ENCODE peak calls at places on chromosomes 1 and 21, in nine cellular contexts. One of them, this sample, is unnamed.

GRCh38 chr1:228154021-228154684 is 4.4 kb downstream of the GJC2 start:
- DNase-seq in fibroblast of lung: no peak
- DNase-seq in endothelial cell of umbilical vein: no peak
- DNase-seq in A549: no peak
- DNase-seq in Panc1: no peak
- DNase-seq in heart right ventricle: no peak
- DNase-seq in H9: no peak
- DNase-seq in lower lobe of right lung: peak; percentile 32
- DNase-seq in left ventricle myocardium inferior: peak; percentile 6
- DNase-seq in this sample: no peak

GRCh38 chr1:179761296-179761695 is 18.2 kb downstream of the FAM163A start:
- DNase-seq in fibroblast of lung: no peak
- DNase-seq in endothelial cell of umbilical vein: no peak
- DNase-seq in A549: no peak
- DNase-seq in Panc1: no peak
- DNase-seq in heart right ventricle: no peak
- DNase-seq in H9: no peak
- DNase-seq in lower lobe of right lung: no peak
- DNase-seq in left ventricle myocardium inferior: no peak
- DNase-seq in this sample: no peak

GRCh38 chr1:177270863-177271262 is 100.1 kb downstream of the BRINP2 start:
- DNase-seq in fibroblast of lung: no peak
- DNase-seq in endothelial cell of umbilical vein: no peak
- DNase-seq in A549: no peak
- DNase-seq in Panc1: no peak
- DNase-seq in heart right ventricle: no peak
- DNase-seq in H9: no peak
- DNase-seq in lower lobe of right lung: no peak
- DNase-seq in left ventricle myocardium inferior: no peak
- DNase-seq in this sample: no peak

GRCh38 chr1:96598416-96599168 is 123.0 kb upstream of the PTBP2 start:
- DNase-seq in fibroblast of lung: peak; percentile 87
- DNase-seq in endothelial cell of umbilical vein: no peak
- DNase-seq in A549: no peak
- DNase-seq in Panc1: no peak
- DNase-seq in heart right ventricle: no peak
- DNase-seq in H9: no peak
- DNase-seq in lower lobe of right lung: no peak
- DNase-seq in left ventricle myocardium inferior: no peak
- DNase-seq in this sample: no peak

GRCh38 chr1:117607471-117607870 is 1.6 kb downstream of the TENT5C start:
- DNase-seq in fibroblast of lung: no peak
- DNase-seq in endothelial cell of umbilical vein: no peak
- DNase-seq in A549: no peak
- DNase-seq in Panc1: no peak
- DNase-seq in heart right ventricle: no peak
- DNase-seq in H9: no peak
- DNase-seq in lower lobe of right lung: no peak
- DNase-seq in left ventricle myocardium inferior: no peak
- DNase-seq in this sample: no peak

GRCh38 chr21:15494481-15494880 is 235.3 kb upstream of the USP25 start:
- DNase-seq in fibroblast of lung: no peak
- DNase-seq in endothelial cell of umbilical vein: no peak
- DNase-seq in A549: no peak
- DNase-seq in Panc1: no peak
- DNase-seq in heart right ventricle: no peak
- DNase-seq in H9: no peak
- DNase-seq in lower lobe of right lung: no peak
- DNase-seq in left ventricle myocardium inferior: no peak
- DNase-seq in this sample: no peak

GRCh38 chr1:47646676-47647075 is 208.8 kb downstream of the FOXD2 start:
- DNase-seq in fibroblast of lung: no peak
- DNase-seq in endothelial cell of umbilical vein: no peak
- DNase-seq in A549: no peak
- DNase-seq in Panc1: no peak
- DNase-seq in heart right ventricle: no peak
- DNase-seq in H9: no peak
- DNase-seq in lower lobe of right lung: no peak
- DNase-seq in left ventricle myocardium inferior: no peak
- DNase-seq in this sample: no peak

GRCh38 chr21:44792653-44793052 is 9.0 kb downstream of the UBE2G2 start:
- DNase-seq in fibroblast of lung: no peak
- DNase-seq in endothelial cell of umbilical vein: no peak
- DNase-seq in A549: no peak
- DNase-seq in Panc1: no peak
- DNase-seq in heart right ventricle: no peak
- DNase-seq in H9: no peak
- DNase-seq in lower lobe of right lung: no peak
- DNase-seq in left ventricle myocardium inferior: no peak
- DNase-seq in this sample: no peak

GRCh38 chr1:172497230-172497629 is 35.7 kb upstream of the SUCO start:
- DNase-seq in fibroblast of lung: no peak
- DNase-seq in endothelial cell of umbilical vein: no peak
- DNase-seq in A549: peak; percentile 3
- DNase-seq in Panc1: no peak
- DNase-seq in heart right ventricle: peak; percentile 4
- DNase-seq in H9: peak; percentile 62
- DNase-seq in lower lobe of right lung: peak; percentile 45
- DNase-seq in left ventricle myocardium inferior: no peak
- DNase-seq in this sample: no peak

GRCh38 chr1:153790996-153791855 is 16.0 kb downstream of the SLC27A3 start:
- DNase-seq in fibroblast of lung: peak; percentile 99
- DNase-seq in endothelial cell of umbilical vein: no peak
- DNase-seq in A549: no peak
- DNase-seq in Panc1: no peak
- DNase-seq in heart right ventricle: no peak
- DNase-seq in H9: no peak
- DNase-seq in lower lobe of right lung: peak; percentile 78
- DNase-seq in left ventricle myocardium inferior: no peak
- DNase-seq in this sample: no peak

GRCh38 chr1:65065535-65066378 is 82.2 kb upstream of the AK4 start:
- DNase-seq in fibroblast of lung: no peak
- DNase-seq in endothelial cell of umbilical vein: peak; percentile 36
- DNase-seq in A549: peak; percentile 12
- DNase-seq in Panc1: no peak
- DNase-seq in heart right ventricle: peak; percentile 53
- DNase-seq in H9: peak; percentile 84
- DNase-seq in lower lobe of right lung: peak; percentile 55
- DNase-seq in left ventricle myocardium inferior: peak; percentile 44
- DNase-seq in this sample: no peak

GRCh38 chr1:27600500-27601175 is 3.3 kb downstream of the AHDC1 start:
- DNase-seq in fibroblast of lung: no peak
- DNase-seq in endothelial cell of umbilical vein: peak; percentile 51
- DNase-seq in A549: no peak
- DNase-seq in Panc1: no peak
- DNase-seq in heart right ventricle: no peak
- DNase-seq in H9: peak; percentile 85
- DNase-seq in lower lobe of right lung: no peak
- DNase-seq in left ventricle myocardium inferior: no peak
- DNase-seq in this sample: no peak

GRCh38 chr1:214602764-214603657 is at the start of gene CENPF:
- DNase-seq in fibroblast of lung: peak; percentile 99
- DNase-seq in endothelial cell of umbilical vein: peak; percentile 99
- DNase-seq in A549: peak; percentile 97
- DNase-seq in Panc1: peak; percentile 98
- DNase-seq in heart right ventricle: peak; percentile 95
- DNase-seq in H9: peak; percentile 99
- DNase-seq in lower lobe of right lung: peak; percentile 96
- DNase-seq in left ventricle myocardium inferior: peak; percentile 96
- DNase-seq in this sample: peak; percentile 67
- TF ChIP-seq CTCF in fibroblast of lung: peak; percentile 30
- TF ChIP-seq CTCF in endothelial cell of umbilical vein: peak; percentile 30
- TF ChIP-seq CTCF in A549: no peak
- TF ChIP-seq CTCF in Panc1: no peak
- TF ChIP-seq CTCF in heart right ventricle: peak; percentile 55
- TF ChIP-seq CTCF in H9: peak; percentile 29
- TF ChIP-seq CTCF in lower lobe of right lung: peak; percentile 47
- TF ChIP-seq CTCF in left ventricle myocardium inferior: peak; percentile 55
- TF ChIP-seq CTCF in this sample: no peak

DNA sequence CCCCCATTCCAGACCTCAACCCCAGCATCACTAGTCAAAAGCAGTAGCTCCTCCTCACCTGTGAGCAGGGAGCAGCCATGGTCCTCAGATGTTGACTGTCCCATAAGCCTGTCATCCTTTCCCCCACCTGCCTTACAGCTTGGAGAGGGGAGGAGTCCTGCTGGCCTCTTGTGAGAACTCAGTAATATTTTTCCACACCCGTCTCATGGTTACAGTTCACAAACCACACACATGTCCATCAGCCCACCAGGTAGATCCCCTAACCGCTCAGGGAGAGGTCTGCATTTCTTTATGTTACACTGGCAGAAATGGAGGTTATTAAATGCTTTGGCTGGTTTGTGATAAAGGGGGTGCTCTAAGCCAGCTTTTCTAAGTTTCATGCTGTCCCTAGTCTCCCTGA is 26.3 kb upstream of the POU3F1 start:
- DNase-seq in fibroblast of lung: no peak
- DNase-seq in endothelial cell of umbilical vein: no peak
- DNase-seq in A549: no peak
- DNase-seq in Panc1: no peak
- DNase-seq in heart right ventricle: no peak
- DNase-seq in H9: no peak
- DNase-seq in lower lobe of right lung: no peak
- DNase-seq in left ventricle myocardium inferior: no peak
- DNase-seq in this sample: no peak
- H3K4me1 ChIP-seq in fibroblast of lung: no peaks in the 10 kb centered on the region
- H3K4me1 ChIP-seq in endothelial cell of umbilical vein: no peaks in the 10 kb centered on the region
- H3K4me1 ChIP-seq in A549: no peaks in the 10 kb centered on the region
- H3K4me1 ChIP-seq in Panc1: no peaks in the 10 kb centered on the region
- H3K4me1 ChIP-seq in heart right ventricle: peaks cover 7% of the 10 kb centered on the region
- H3K4me1 ChIP-seq in H9: no peaks in the 10 kb centered on the region
- H3K4me1 ChIP-seq in lower lobe of right lung: no peaks in the 10 kb centered on the region
- H3K4me1 ChIP-seq in left ventricle myocardium inferior: peaks cover 6% of the 10 kb centered on the region
- H3K4me1 ChIP-seq in this sample: peaks cover 8% of the 10 kb centered on the region

GRCh38 chr1:241606544-241606943 is 33.6 kb downstream of the CHML start:
- DNase-seq in fibroblast of lung: no peak
- DNase-seq in endothelial cell of umbilical vein: no peak
- DNase-seq in A549: no peak
- DNase-seq in Panc1: no peak
- DNase-seq in heart right ventricle: no peak
- DNase-seq in H9: no peak
- DNase-seq in lower lobe of right lung: no peak
- DNase-seq in left ventricle myocardium inferior: no peak
- DNase-seq in this sample: no peak
- H3K27ac ChIP-seq in fibroblast of lung: no peak overlapping the region
- H3K27ac ChIP-seq in endothelial cell of umbilical vein: no peak overlapping the region
- H3K27ac ChIP-seq in A549: peak overlapping the region; percentile 58
- H3K27ac ChIP-seq in Panc1: peak overlapping the region; percentile 93
- H3K27ac ChIP-seq in heart right ventricle: no peak overlapping the region
- H3K27ac ChIP-seq in H9: no peak overlapping the region
- H3K27ac ChIP-seq in lower lobe of right lung: no peak overlapping the region
- H3K27ac ChIP-seq in left ventricle myocardium inferior: no peak overlapping the region
- H3K27ac ChIP-seq in this sample: no peak overlapping the region

DNA sequence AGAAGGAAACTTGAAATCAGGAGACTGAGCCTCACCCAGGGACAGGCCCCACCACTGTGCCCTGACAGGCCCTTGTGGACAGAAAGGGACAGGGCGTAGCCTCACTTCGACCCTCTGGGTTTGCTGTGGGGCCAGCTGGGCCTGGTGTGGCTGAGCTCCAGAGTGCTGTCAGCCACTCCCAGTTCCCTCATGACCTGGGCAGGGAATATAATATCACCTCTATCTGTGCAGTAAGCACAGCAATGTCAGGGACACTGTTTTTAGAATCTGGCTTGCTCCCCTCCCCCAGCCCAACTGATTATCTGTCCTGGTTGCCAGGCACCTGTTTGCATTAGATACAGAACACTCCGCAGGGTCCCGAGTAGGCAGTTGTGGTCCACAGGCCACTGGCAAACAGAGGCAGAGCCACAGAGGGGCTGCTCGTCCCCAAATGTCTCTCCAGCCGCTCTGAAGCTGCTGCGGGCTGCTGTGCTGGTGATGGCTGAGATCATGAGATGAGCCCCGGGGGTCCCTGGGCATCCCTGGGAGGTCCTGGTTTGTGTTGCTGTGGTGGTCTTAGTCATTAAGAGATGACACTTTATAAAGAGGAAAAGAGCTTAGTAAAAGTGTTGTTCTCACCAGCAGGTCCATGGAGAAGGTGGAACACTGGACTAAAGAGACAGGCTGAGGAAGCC is 51.6 kb downstream of the ETS2 start:
- DNase-seq in fibroblast of lung: no peak
- DNase-seq in endothelial cell of umbilical vein: no peak
- DNase-seq in A549: no peak
- DNase-seq in Panc1: no peak
- DNase-seq in heart right ventricle: no peak
- DNase-seq in H9: no peak
- DNase-seq in lower lobe of right lung: no peak
- DNase-seq in left ventricle myocardium inferior: peak; percentile 22
- DNase-seq in this sample: no peak
- TF ChIP-seq CTCF in fibroblast of lung: no peak
- TF ChIP-seq CTCF in endothelial cell of umbilical vein: no peak
- TF ChIP-seq CTCF in A549: no peak
- TF ChIP-seq CTCF in Panc1: no peak
- TF ChIP-seq CTCF in heart right ventricle: no peak
- TF ChIP-seq CTCF in H9: peak; percentile 10
- TF ChIP-seq CTCF in lower lobe of right lung: no peak
- TF ChIP-seq CTCF in left ventricle myocardium inferior: peak; percentile 15
- TF ChIP-seq CTCF in this sample: no peak

GRCh38 chr1:244199883-244200282 is 148.8 kb downstream of the ZBTB18 start:
- DNase-seq in fibroblast of lung: no peak
- DNase-seq in endothelial cell of umbilical vein: no peak
- DNase-seq in A549: no peak
- DNase-seq in Panc1: no peak
- DNase-seq in heart right ventricle: no peak
- DNase-seq in H9: no peak
- DNase-seq in lower lobe of right lung: no peak
- DNase-seq in left ventricle myocardium inferior: no peak
- DNase-seq in this sample: no peak

GRCh38 chr1:244205171-244205570 is 154.1 kb downstream of the ZBTB18 start:
- DNase-seq in fibroblast of lung: no peak
- DNase-seq in endothelial cell of umbilical vein: no peak
- DNase-seq in A549: no peak
- DNase-seq in Panc1: no peak
- DNase-seq in heart right ventricle: no peak
- DNase-seq in H9: no peak
- DNase-seq in lower lobe of right lung: no peak
- DNase-seq in left ventricle myocardium inferior: no peak
- DNase-seq in this sample: no peak

GRCh38 chr1:244204004-244204403 is 152.9 kb downstream of the ZBTB18 start:
- DNase-seq in fibroblast of lung: no peak
- DNase-seq in endothelial cell of umbilical vein: no peak
- DNase-seq in A549: no peak
- DNase-seq in Panc1: no peak
- DNase-seq in heart right ventricle: no peak
- DNase-seq in H9: no peak
- DNase-seq in lower lobe of right lung: no peak
- DNase-seq in left ventricle myocardium inferior: no peak
- DNase-seq in this sample: no peak

GRCh38 chr1:244200596-244200995 is 149.5 kb downstream of the ZBTB18 start:
- DNase-seq in fibroblast of lung: no peak
- DNase-seq in endothelial cell of umbilical vein: no peak
- DNase-seq in A549: no peak
- DNase-seq in Panc1: no peak
- DNase-seq in heart right ventricle: no peak
- DNase-seq in H9: no peak
- DNase-seq in lower lobe of right lung: no peak
- DNase-seq in left ventricle myocardium inferior: no peak
- DNase-seq in this sample: no peak

GRCh38 chr1:244201750-244202149 is 150.7 kb downstream of the ZBTB18 start:
- DNase-seq in fibroblast of lung: no peak
- DNase-seq in endothelial cell of umbilical vein: no peak
- DNase-seq in A549: no peak
- DNase-seq in Panc1: no peak
- DNase-seq in heart right ventricle: no peak
- DNase-seq in H9: no peak
- DNase-seq in lower lobe of right lung: no peak
- DNase-seq in left ventricle myocardium inferior: no peak
- DNase-seq in this sample: no peak
- H3K4me1 ChIP-seq in fibroblast of lung: no peaks in the 10 kb centered on the region
- H3K4me1 ChIP-seq in endothelial cell of umbilical vein: no peaks in the 10 kb centered on the region
- H3K4me1 ChIP-seq in A549: no peaks in the 10 kb centered on the region
- H3K4me1 ChIP-seq in Panc1: no peaks in the 10 kb centered on the region
- H3K4me1 ChIP-seq in heart right ventricle: peaks cover 2% of the 10 kb centered on the region
- H3K4me1 ChIP-seq in H9: no peaks in the 10 kb centered on the region
- H3K4me1 ChIP-seq in lower lobe of right lung: no peaks in the 10 kb centered on the region
- H3K4me1 ChIP-seq in left ventricle myocardium inferior: no peaks in the 10 kb centered on the region
- H3K4me1 ChIP-seq in this sample: no peaks in the 10 kb centered on the region